ENCODE peak calls at places on chromosome 13, in seven cellular contexts. Q is dorsolateral prefrontal cortex, U is mammary epithelial cell, S is heart right ventricle, H is PC-9, L is HepG2, D is H1. G is an unnamed sample.

GRCh38 chr13:97121894-97122293 is 100.2 kb upstream of the MBNL2 start:
- DNase-seq in Q (no peak), U (peak), S (no peak), H (peak), L (no peak), D (no peak), G (peak)

GRCh38 chr13:79458436-79458835 is 22.5 kb upstream of the NDFIP2 start:
- DNase-seq in Q (no peak), U (no peak), S (no peak), H (no peak), L (no peak), D (no peak), G (no peak)

GRCh38 chr13:33069365-33069764 is 53.1 kb downstream of the KL start:
- DNase-seq in Q (no peak), U (no peak), S (no peak), H (no peak), L (no peak), D (no peak), G (no peak)

GRCh38 chr13:60745343-60745742 is 348.3 kb downstream of the TDRD3 start:
- DNase-seq in Q (no peak), U (no peak), S (no peak), H (no peak), L (no peak), D (no peak), G (no peak)

GRCh38 chr13:97574926-97575325 is 141.0 kb downstream of the RAP2A start:
- DNase-seq in Q (no peak), U (peak), S (peak), H (no peak), L (peak), D (peak), G (peak)

GRCh38 chr13:62544928-62545327 is 1129.3 kb upstream of the PCDH20 start:
- DNase-seq in Q (no peak), U (no peak), S (no peak), H (no peak), L (no peak), D (no peak), G (no peak)

GRCh38 chr13:72463561-72463960 is 263.9 kb downstream of the MZT1 start:
- DNase-seq in Q (no peak), U (no peak), S (peak), H (no peak), L (no peak), D (no peak), G (peak)

GRCh38 chr13:86830046-86830445 is 841.1 kb upstream of the SLITRK5 start:
- DNase-seq in Q (no peak), U (no peak), S (no peak), H (no peak), L (no peak), D (no peak), G (no peak)

GRCh38 chr13:54640719-54641118 is 1612.1 kb downstream of the OLFM4 start:
- DNase-seq in Q (no peak), U (no peak), S (no peak), H (no peak), L (no peak), D (no peak), G (no peak)

GRCh38 chr13:106083620-106084350 is 451.7 kb downstream of the EFNB2 start:
- DNase-seq in Q (peak), U (peak), S (peak), H (peak), L (peak), D (no peak), G (peak)

GRCh38 chr13:85603735-85604134 is 195.5 kb downstream of the SLITRK6 start:
- DNase-seq in Q (no peak), U (no peak), S (no peak), H (no peak), L (no peak), D (no peak), G (no peak)

GRCh38 chr13:108549989-108550388 is 79.4 kb upstream of the MYO16 start:
- DNase-seq in Q (no peak), U (no peak), S (no peak), H (no peak), L (no peak), D (no peak), G (no peak)

GRCh38 chr13:104114111-104114510 is 1047.9 kb upstream of the SLC10A2 start:
- DNase-seq in Q (no peak), U (no peak), S (no peak), H (no peak), L (no peak), D (no peak), G (no peak)

GRCh38 chr13:62846302-62846701 is 1430.7 kb upstream of the PCDH20 start:
- DNase-seq in Q (no peak), U (no peak), S (no peak), H (no peak), L (no peak), D (no peak), G (no peak)

GRCh38 chr13:100521912-100522490 is 66.6 kb downstream of the GGACT start:
- DNase-seq in Q (no peak), U (no peak), S (no peak), H (no peak), L (no peak), D (no peak), G (no peak)

GRCh38 chr13:79711631-79712030 is 230.7 kb downstream of the NDFIP2 start:
- DNase-seq in Q (no peak), U (no peak), S (no peak), H (no peak), L (no peak), D (no peak), G (no peak)

GRCh38 chr13:110910013-110910890 is 4.6 kb downstream of the ANKRD10 start:
- DNase-seq in Q (no peak), U (no peak), S (no peak), H (no peak), L (no peak), D (no peak), G (no peak)
- TF ChIP-seq CTCF in Q (no peak), U (no peak), S (no peak), H (no peak), L (no peak), D (no peak), G (no peak)

GRCh38 chr13:76854209-76854608 is 32.0 kb downstream of the KCTD12 start:
- DNase-seq in Q (no peak), U (no peak), S (no peak), H (no peak), L (no peak), D (no peak), G (no peak)

GRCh38 chr13:76852991-76853390 is 33.2 kb downstream of the KCTD12 start:
- DNase-seq in Q (no peak), U (peak), S (no peak), H (no peak), L (no peak), D (no peak), G (peak)

GRCh38 chr13:76853481-76853880 is 32.7 kb downstream of the KCTD12 start:
- DNase-seq in Q (no peak), U (peak), S (no peak), H (no peak), L (no peak), D (no peak), G (no peak)

GRCh38 chr13:76856141-76856571 is 30.0 kb downstream of the KCTD12 start:
- DNase-seq in Q (no peak), U (peak), S (no peak), H (no peak), L (no peak), D (no peak), G (peak)

DNA sequence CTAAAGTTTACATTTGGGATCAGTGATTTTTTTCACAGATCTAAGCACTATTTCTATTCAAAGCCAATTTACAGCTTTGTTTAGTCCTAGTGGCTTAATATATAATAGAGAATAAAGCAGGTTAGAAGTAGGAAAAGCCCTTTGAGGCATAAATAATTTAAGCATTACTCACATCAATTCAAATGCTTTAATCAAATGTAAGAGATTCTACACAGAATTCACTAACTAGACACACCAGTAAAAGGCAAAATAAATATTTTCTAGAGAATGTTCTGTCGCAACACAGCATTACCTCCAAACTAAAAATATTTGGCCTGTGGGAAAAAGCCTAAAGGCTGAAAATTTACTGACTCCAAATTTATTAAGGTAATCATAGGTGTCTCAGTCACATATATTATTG is 31.3 kb downstream of the KCTD12 start:
- DNase-seq in Q (no peak), U (peak), S (no peak), H (no peak), L (no peak), D (no peak), G (no peak)
- H3K27ac ChIP-seq in Q (no peak), U (peak), S (no peak), H (peak), L (no peak), D (no peak), G (peak)

DNA sequence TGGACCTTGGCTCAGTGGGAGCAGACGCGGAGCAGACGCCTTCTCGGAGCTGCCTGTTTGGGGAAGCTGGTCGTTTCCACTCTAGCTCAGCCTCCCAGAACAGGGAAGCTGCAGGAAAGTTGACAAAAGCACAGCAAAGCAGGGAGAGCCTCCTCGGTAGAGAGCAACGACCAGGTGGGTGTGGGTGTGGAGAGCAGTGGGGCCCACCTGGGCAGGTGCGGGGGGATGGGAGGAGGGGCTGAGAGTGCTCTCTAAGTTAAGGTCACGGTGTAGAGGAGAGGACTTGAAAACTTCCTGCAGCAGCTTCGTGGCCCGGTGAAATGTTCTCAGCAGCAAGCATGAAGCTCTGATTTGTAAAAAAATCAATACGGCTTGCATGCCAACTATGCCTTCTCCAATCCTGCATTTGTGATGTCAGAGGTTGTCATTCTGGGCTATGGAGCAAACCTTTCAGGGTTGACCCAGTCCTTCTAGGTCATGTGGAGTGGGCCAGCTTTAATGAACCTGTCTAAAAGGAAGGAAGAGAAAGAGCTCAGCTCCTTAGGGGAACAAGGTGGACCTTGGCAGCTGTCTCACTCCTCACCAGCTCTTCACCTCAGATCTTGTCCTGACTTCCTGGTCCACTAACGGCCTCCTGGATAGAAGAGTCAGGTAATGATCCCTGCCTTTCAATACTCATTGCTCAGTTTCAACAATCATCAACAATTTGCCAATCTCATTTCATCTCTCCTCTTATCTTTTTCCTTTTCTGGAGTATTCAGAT is 85.8 kb upstream of the UBL3 start:
- DNase-seq in Q (no peak), U (no peak), S (no peak), H (peak), L (no peak), D (no peak), G (no peak)
- H3K4me3 ChIP-seq in Q (no peak), U (no peak), S (no peak), H (no peak), L (no peak), D (no peak), G (no peak)

GRCh38 chr13:46124967-46125933 is 20.4 kb upstream of the CPB2 start:
- DNase-seq in Q (no peak), U (no peak), S (no peak), H (no peak), L (no peak), D (no peak), G (no peak)

GRCh38 chr13:46124531-46124966 is 19.7 kb upstream of the CPB2 start:
- DNase-seq in Q (no peak), U (no peak), S (no peak), H (no peak), L (no peak), D (no peak), G (no peak)

GRCh38 chr13:46126074-46126473 is 21.2 kb upstream of the CPB2 start:
- DNase-seq in Q (no peak), U (no peak), S (no peak), H (no peak), L (no peak), D (no peak), G (no peak)

GRCh38 chr13:46127336-46128023 is 22.6 kb upstream of the CPB2 start:
- DNase-seq in Q (no peak), U (no peak), S (no peak), H (no peak), L (no peak), D (no peak), G (no peak)

DNA sequence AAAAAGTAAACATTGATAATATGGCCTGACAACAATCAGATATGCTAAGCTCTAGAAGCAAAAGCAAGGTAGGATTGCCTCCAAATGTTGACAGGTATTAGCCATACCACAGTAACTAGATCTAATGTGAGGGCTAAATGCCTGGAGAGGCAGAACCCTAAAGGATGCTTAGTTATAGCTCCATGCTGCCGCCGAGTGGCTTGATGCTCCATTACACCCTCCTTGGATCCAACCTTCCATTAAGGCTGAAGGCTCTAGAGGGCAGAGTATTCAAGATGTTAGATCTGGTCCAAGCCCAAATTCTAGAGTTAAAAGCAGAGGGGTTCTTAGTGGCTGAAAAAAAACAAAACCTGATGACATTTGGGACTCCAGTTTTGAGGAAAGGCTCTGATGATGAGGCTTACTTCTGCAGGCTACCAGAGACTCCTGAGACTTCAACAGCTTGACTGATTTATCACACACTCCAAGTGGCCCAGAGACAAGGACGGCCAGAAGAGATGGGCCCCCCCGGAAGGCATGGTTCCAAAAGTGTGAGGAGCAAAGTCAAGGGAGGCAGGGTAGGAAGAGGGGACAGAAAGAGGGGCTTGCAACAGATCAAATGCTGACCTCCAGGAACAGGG is 21.8 kb upstream of the CPB2 start:
- DNase-seq in Q (peak), U (peak), S (peak), H (peak), L (peak), D (peak), G (peak)
- TF ChIP-seq CTCF in Q (peak), U (peak), S (peak), H (peak), L (peak), D (peak), G (peak)

DNA sequence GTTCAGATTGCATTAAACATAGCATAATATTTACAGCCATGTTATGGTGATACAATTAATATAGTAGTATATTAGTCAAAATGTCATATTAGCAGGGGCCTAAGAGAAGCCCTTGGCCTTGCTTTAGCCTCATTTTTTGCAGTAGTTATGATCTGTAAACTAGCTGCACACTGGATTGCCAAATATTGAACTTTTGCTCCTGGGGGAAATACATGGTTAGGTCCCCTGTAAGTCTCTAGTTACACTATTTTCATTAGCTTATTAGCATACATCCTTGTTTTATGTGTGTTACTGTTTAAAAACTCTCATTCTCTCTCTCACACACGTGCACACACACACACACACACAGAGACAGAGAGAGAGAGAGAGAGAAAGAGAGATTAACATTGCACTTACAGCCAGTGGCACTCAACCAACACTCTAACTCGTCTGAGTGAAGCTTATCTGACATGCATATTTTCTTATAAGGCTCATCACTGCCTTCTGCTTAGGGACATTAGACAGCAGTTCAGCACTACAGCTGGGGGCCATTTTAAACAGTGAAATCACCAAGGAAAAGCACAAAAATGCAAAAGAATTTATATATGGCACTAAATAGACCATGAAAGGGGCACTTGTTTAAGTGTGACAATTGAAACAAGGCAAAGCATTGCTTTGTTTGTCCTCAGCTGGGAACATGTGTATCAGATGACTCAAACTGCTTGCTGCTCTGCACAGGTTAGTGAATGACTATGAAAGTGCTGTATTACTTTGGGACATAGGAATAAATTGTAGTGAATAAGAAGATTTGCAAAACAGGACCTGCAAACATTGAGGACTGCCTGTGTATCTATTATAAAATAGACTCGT is 278.7 kb downstream of the GPC6 start:
- DNase-seq in Q (no peak), U (no peak), S (no peak), H (no peak), L (peak), D (no peak), G (peak)
- H3K27ac ChIP-seq in Q (no peak), U (no peak), S (no peak), H (no peak), L (peak), D (no peak), G (no peak)

GRCh38 chr13:83738407-83738806 is 143.9 kb downstream of the SLITRK1 start:
- DNase-seq in Q (no peak), U (no peak), S (no peak), H (no peak), L (no peak), D (no peak), G (no peak)

DNA sequence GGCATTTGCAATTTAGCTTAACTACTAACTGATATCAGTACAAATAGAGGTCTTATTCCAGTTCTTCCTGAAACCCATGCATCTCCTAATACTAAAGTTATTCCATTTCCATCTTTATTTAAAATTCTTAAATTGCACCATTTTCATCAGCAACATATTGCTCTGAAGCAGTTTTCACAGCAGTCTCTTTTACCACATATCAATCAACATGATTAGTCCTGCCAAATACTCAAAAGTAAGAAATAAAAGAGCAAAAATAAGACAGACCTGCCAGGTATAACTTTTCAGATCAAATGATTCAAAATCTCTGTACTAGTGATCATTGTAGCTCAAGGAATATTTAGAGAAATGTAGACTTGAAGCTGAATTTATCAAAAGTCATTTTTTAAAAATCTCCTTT is 141.7 kb downstream of the SLITRK1 start:
- DNase-seq in Q (no peak), U (no peak), S (no peak), H (no peak), L (no peak), D (no peak), G (no peak)
- H3K4me3 ChIP-seq in Q (no peak), U (no peak), S (no peak), H (no peak), L (no peak), D (no peak), G (no peak)

DNA sequence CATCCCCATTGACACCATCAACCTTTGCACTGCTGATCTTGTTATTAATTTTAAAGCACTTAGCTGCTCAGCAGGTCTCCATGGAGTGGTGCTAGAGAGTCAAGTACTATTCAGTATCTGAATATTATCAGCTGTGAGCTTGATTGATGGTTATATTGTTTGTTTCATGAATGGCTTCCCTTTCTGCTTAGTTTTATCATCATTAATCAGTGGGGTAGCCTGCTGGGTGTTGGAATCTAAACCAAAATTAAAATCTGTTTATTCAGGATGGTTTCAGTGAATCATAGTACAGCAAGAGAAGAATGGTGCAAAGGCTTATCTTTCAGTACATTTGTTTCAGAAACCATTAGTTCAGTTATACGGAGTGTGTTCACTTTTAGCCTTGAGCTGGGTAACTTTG is 42.5 kb upstream of the SCEL start:
- DNase-seq in Q (no peak), U (peak), S (no peak), H (peak), L (peak), D (no peak), G (peak)
- TF ChIP-seq CTCF in Q (peak), U (peak), S (peak), H (peak), L (peak), D (no peak), G (peak)

GRCh38 chr13:53240316-53240715 is 211.7 kb downstream of the OLFM4 start:
- DNase-seq in Q (no peak), U (no peak), S (no peak), H (no peak), L (no peak), D (no peak), G (no peak)
- H3K27ac ChIP-seq in Q (no peak), U (no peak), S (no peak), H (no peak), L (no peak), D (no peak), G (no peak)